ENCODE peak calls at places on chromosome 16, in five cellular contexts. One of them, this sample, is unnamed.

GRCh38 chr16:57245472-57246113 is 534 bp downstream of the ARL2BP start:
- DNase-seq in lung microvascular endothelial cell: peak; percentile 31
- DNase-seq in stromal cell of bone marrow: no peak
- DNase-seq in RPMI7951: peak; percentile 6
- DNase-seq in adipocyte: peak; percentile 58
- DNase-seq in this sample: no peak

GRCh38 chr16:1193143-1193824 is 31.8 kb downstream of the TPSG1 start:
- DNase-seq in RPMI7951: no peak
- DNase-seq in adipocyte: no peak
- DNase-seq in stromal cell of bone marrow: no peak
- DNase-seq in lung microvascular endothelial cell: no peak
- DNase-seq in this sample: no peak

GRCh38 chr16:23119570-23119969 is 29.7 kb downstream of the USP31 start:
- DNase-seq in lung microvascular endothelial cell: no peak
- DNase-seq in RPMI7951: no peak
- DNase-seq in stromal cell of bone marrow: no peak
- DNase-seq in adipocyte: peak; percentile 87
- DNase-seq in this sample: no peak

GRCh38 chr16:70018254-70018653 is 67.1 kb downstream of the CLEC18A start:
- DNase-seq in stromal cell of bone marrow: no peak
- DNase-seq in lung microvascular endothelial cell: peak; percentile 58
- DNase-seq in adipocyte: no peak
- DNase-seq in RPMI7951: peak; percentile 7
- DNase-seq in this sample: no peak

GRCh38 chr16:82629441-82630027 is 2.8 kb downstream of the CDH13 start:
- DNase-seq in lung microvascular endothelial cell: peak; percentile 65
- DNase-seq in stromal cell of bone marrow: peak; percentile 45
- DNase-seq in RPMI7951: peak; percentile 94
- DNase-seq in adipocyte: peak; percentile 74
- DNase-seq in this sample: no peak

GRCh38 chr16:29744541-29745101 is 1.2 kb downstream of the C16orf54 start:
- DNase-seq in stromal cell of bone marrow: no peak
- DNase-seq in lung microvascular endothelial cell: no peak
- DNase-seq in adipocyte: no peak
- DNase-seq in RPMI7951: no peak
- DNase-seq in this sample: peak; percentile 25

GRCh38 chr16:57591086-57591869 is 37.2 kb upstream of the ADGRG1 start:
- DNase-seq in stromal cell of bone marrow: peak; percentile 43
- DNase-seq in lung microvascular endothelial cell: peak; percentile 76
- DNase-seq in adipocyte: peak; percentile 85
- DNase-seq in RPMI7951: peak; percentile 82
- DNase-seq in this sample: peak; percentile 50

GRCh38 chr16:49324703-49325102 is 43.1 kb upstream of the CBLN1 start:
- DNase-seq in adipocyte: no peak
- DNase-seq in RPMI7951: no peak
- DNase-seq in stromal cell of bone marrow: no peak
- DNase-seq in lung microvascular endothelial cell: no peak
- DNase-seq in this sample: no peak

GRCh38 chr16:84672276-84673202 is 24.2 kb downstream of the KLHL36 start:
- DNase-seq in RPMI7951: peak; percentile 60
- DNase-seq in stromal cell of bone marrow: peak; percentile 37
- DNase-seq in lung microvascular endothelial cell: peak; percentile 75
- DNase-seq in adipocyte: peak; percentile 81
- DNase-seq in this sample: peak; percentile 75

GRCh38 chr16:57976331-57976796 is 5.4 kb upstream of the CNGB1 start:
- DNase-seq in adipocyte: peak; percentile 30
- DNase-seq in RPMI7951: no peak
- DNase-seq in stromal cell of bone marrow: no peak
- DNase-seq in lung microvascular endothelial cell: no peak
- DNase-seq in this sample: no peak

GRCh38 chr16:3457434-3458252 is 14.2 kb downstream of the NAA60 start:
- DNase-seq in RPMI7951: peak; percentile 83
- DNase-seq in lung microvascular endothelial cell: peak; percentile 93
- DNase-seq in stromal cell of bone marrow: peak; percentile 81
- DNase-seq in adipocyte: peak; percentile 96
- DNase-seq in this sample: peak; percentile 87

GRCh38 chr16:12784076-12784475 is 19.6 kb downstream of the CPPED1 start:
- DNase-seq in RPMI7951: peak; percentile 13
- DNase-seq in adipocyte: no peak
- DNase-seq in stromal cell of bone marrow: no peak
- DNase-seq in lung microvascular endothelial cell: no peak
- DNase-seq in this sample: no peak

GRCh38 chr16:21156767-21157467 is 1.6 kb upstream of the LDAF1 start:
- DNase-seq in adipocyte: peak; percentile 87
- DNase-seq in stromal cell of bone marrow: peak; percentile 72
- DNase-seq in lung microvascular endothelial cell: peak; percentile 73
- DNase-seq in RPMI7951: peak; percentile 76
- DNase-seq in this sample: no peak